ENCODE peak calls at places on chromosomes 3 and 15, in ten cellular contexts. F, P, D, G, O, Z, C, R, L and S are unnamed samples.

GRCh38 chr15:66653852-66654251 is 48.2 kb upstream of the SMAD6 start:
- DNase-seq in L (no peak), O (no peak), R (no peak), C (no peak), D (no peak), P (no peak), F (no peak), G (no peak), Z (no peak), S (no peak)

GRCh38 chr15:64134322-64134829 is 17.2 kb upstream of the SNX22 start:
- DNase-seq in P (no peak), D (no peak), Z (no peak), O (peak; percentile 77), L (no peak), C (no peak), F (no peak), G (no peak), R (peak; percentile 70), S (no peak)

GRCh38 chr3:11606865-11607440 is 36.8 kb downstream of the VGLL4 start:
- DNase-seq in P (no peak), Z (no peak), C (no peak), R (no peak), L (no peak), G (no peak), F (no peak), D (no peak), O (no peak), S (no peak)

GRCh38 chr3:49702672-49703071 is 13.3 kb downstream of the RNF123 start:
- DNase-seq in O (no peak), L (no peak), P (no peak), D (no peak), G (no peak), F (no peak), Z (no peak), C (no peak), R (no peak), S (no peak)

GRCh38 chr3:173711619-173712018 is 314.1 kb downstream of the NLGN1 start:
- DNase-seq in R (peak; percentile 37), G (no peak), O (peak; percentile 10), C (no peak), Z (no peak), L (no peak), D (no peak), P (no peak), F (no peak), S (no peak)

GRCh38 chr3:141011511-141012262 is 39.5 kb upstream of the SPSB4 start:
- DNase-seq in Z (peak; percentile 48), R (peak; percentile 80), O (peak; percentile 90), G (peak; percentile 83), L (peak; percentile 58), P (peak; percentile 68), F (no peak), D (peak; percentile 69), C (peak; percentile 10), S (peak; percentile 98)

GRCh38 chr15:67813104-67813634 is 12.1 kb upstream of the SKOR1 start:
- DNase-seq in C (no peak), L (no peak), G (no peak), Z (no peak), D (no peak), O (no peak), P (no peak), R (no peak), F (peak; percentile 26), S (no peak)

GRCh38 chr15:57922780-57923179 is 142.7 kb downstream of the ALDH1A2 start:
- DNase-seq in L (no peak), P (no peak), F (no peak), D (no peak), G (no peak), R (peak; percentile 92), O (peak; percentile 87), Z (no peak), C (peak; percentile 22), S (no peak)

GRCh38 chr3:14946749-14947104 is 656 bp upstream of the NR2C2 start:
- DNase-seq in F (no peak), C (no peak), D (no peak), O (no peak), Z (no peak), L (no peak), R (no peak), G (no peak), P (no peak), S (no peak)

GRCh38 chr15:23823508-23823907 is 136.4 kb upstream of the NDN start:
- DNase-seq in C (no peak), L (no peak), R (no peak), D (no peak), F (no peak), G (no peak), O (no peak), Z (no peak), P (no peak), S (peak; percentile 64)

GRCh38 chr15:81950841-81951414 is 94.9 kb downstream of the MEX3B start:
- DNase-seq in P (no peak), R (no peak), O (no peak), D (no peak), Z (no peak), F (no peak), L (no peak), C (no peak), G (peak; percentile 15), S (no peak)

GRCh38 chr15:63390689-63391088 is 9.0 kb upstream of the CA12 start:
- DNase-seq in F (no peak), L (no peak), G (no peak), D (no peak), Z (no peak), C (no peak), O (no peak), R (no peak), P (no peak), S (no peak)

GRCh38 chr15:52481915-52482314 is 46.8 kb downstream of the MYO5A start:
- DNase-seq in D (no peak), P (no peak), O (no peak), L (peak; percentile 41), F (no peak), G (no peak), Z (peak; percentile 88), C (no peak), R (no peak), S (no peak)

GRCh38 chr15:67807141-67807540 is 18.2 kb upstream of the SKOR1 start:
- DNase-seq in C (no peak), P (no peak), F (peak; percentile 71), G (no peak), R (no peak), D (no peak), L (no peak), O (no peak), Z (no peak), S (no peak)

GRCh38 chr3:124565013-124565412 is 165.2 kb upstream of the UMPS start:
- DNase-seq in R (peak; percentile 86), P (peak; percentile 62), C (peak; percentile 13), O (peak; percentile 65), Z (peak; percentile 39), D (peak; percentile 23), F (peak; percentile 20), L (peak; percentile 45), G (peak; percentile 79), S (peak; percentile 73)

GRCh38 chr3:177314897-177315296 is 117.6 kb upstream of the TBL1XR1 start:
- DNase-seq in F (no peak), Z (no peak), P (no peak), C (no peak), D (no peak), G (no peak), O (no peak), L (no peak), R (no peak), S (no peak)

GRCh38 chr3:42129014-42129953 is 38.1 kb downstream of the TRAK1 start:
- DNase-seq in O (no peak), R (peak; percentile 47), G (no peak), D (no peak), Z (no peak), P (no peak), C (no peak), L (no peak), F (peak; percentile 41), S (no peak)

GRCh38 chr15:39618063-39618823 is 37.4 kb downstream of the THBS1 start:
- DNase-seq in O (no peak), L (no peak), F (no peak), Z (no peak), P (no peak), C (no peak), G (no peak), R (no peak), D (no peak), S (no peak)

GRCh38 chr15:72786946-72787345 is 3.4 kb upstream of the ADPGK start:
- DNase-seq in R (no peak), G (no peak), O (no peak), F (no peak), L (no peak), C (no peak), Z (no peak), D (no peak), P (no peak), S (no peak)

GRCh38 chr3:187709155-187709554 is 6.8 kb upstream of the RTP2 start:
- DNase-seq in Z (no peak), D (no peak), F (no peak), L (no peak), C (no peak), P (no peak), O (no peak), R (no peak), G (no peak), S (no peak)

GRCh38 chr3:39289107-39289506 is 9.3 kb upstream of the CX3CR1 start:
- DNase-seq in C (no peak), R (no peak), F (no peak), O (no peak), Z (no peak), L (no peak), G (no peak), D (no peak), P (no peak), S (no peak)

GRCh38 chr3:189304465-189305341 is 132.9 kb downstream of the TPRG1 start:
- DNase-seq in C (no peak), Z (no peak), R (peak; percentile 76), O (no peak), L (no peak), P (no peak), F (no peak), D (no peak), G (peak; percentile 100), S (no peak)

GRCh38 chr3:19392146-19392545 is 243.8 kb downstream of the KCNH8 start:
- DNase-seq in P (no peak), L (no peak), O (no peak), Z (no peak), C (no peak), D (no peak), G (no peak), F (no peak), R (no peak), S (no peak)